ENCODE peak calls at places on chromosomes 12 and 14, in ten cellular contexts. Z, K, E, R, W, G, J, M, U and L are unnamed samples.

GRCh38 chr14:73188501-73188903 is 48.8 kb upstream of the PAPLN start:
- DNase-seq in Z (no peak), K (no peak), E (peak), R (no peak), W (no peak), G (peak), J (no peak), M (no peak), U (no peak), L (no peak)

GRCh38 chr12:57031228-57031670 is 14.9 kb upstream of the TAC3 start:
- DNase-seq in Z (no peak), K (no peak), E (no peak), R (no peak), W (no peak), G (no peak), J (peak), M (no peak), U (no peak), L (no peak)

GRCh38 chr12:39426636-39427245 is 16.2 kb downstream of the KIF21A start:
- DNase-seq in Z (no peak), K (no peak), E (no peak), R (no peak), W (no peak), G (no peak), J (no peak), M (no peak), U (no peak), L (no peak)

GRCh38 chr12:75488553-75488952 is 8.0 kb downstream of the GLIPR1 start:
- DNase-seq in Z (no peak), K (no peak), E (peak), R (no peak), W (no peak), G (no peak), J (peak), M (no peak), U (no peak), L (no peak)

GRCh38 chr12:98743362-98743953 is 98.4 kb downstream of the APAF1 start:
- DNase-seq in Z (no peak), K (no peak), E (peak), R (no peak), W (no peak), G (no peak), J (peak), M (no peak), U (no peak), L (no peak)

GRCh38 chr12:85043829-85044228 is 7.7 kb downstream of the LRRIQ1 start:
- DNase-seq in Z (no peak), K (no peak), E (no peak), R (no peak), W (no peak), G (no peak), J (no peak), M (no peak), U (no peak), L (no peak)

GRCh38 chr14:93115920-93116675 is at the start of gene ITPK1:
- DNase-seq in Z (peak), K (no peak), E (no peak), R (peak), W (peak), G (no peak), J (peak), M (peak), U (peak), L (no peak)

GRCh38 chr12:115697341-115697740 is 580.2 kb downstream of the MED13L start:
- DNase-seq in Z (no peak), K (no peak), E (no peak), R (no peak), W (no peak), G (no peak), J (no peak), M (no peak), U (no peak), L (no peak)

GRCh38 chr12:45634273-45634917 is 95.1 kb upstream of the ARID2 start:
- DNase-seq in Z (no peak), K (no peak), E (no peak), R (no peak), W (no peak), G (no peak), J (no peak), M (no peak), U (no peak), L (no peak)

GRCh38 chr12:46452061-46452615 is 79.6 kb upstream of the SLC38A2 start:
- DNase-seq in Z (no peak), K (no peak), E (no peak), R (no peak), W (no peak), G (no peak), J (peak), M (no peak), U (no peak), L (no peak)

GRCh38 chr14:63130531-63130930 is 73.7 kb upstream of the RHOJ start:
- DNase-seq in Z (no peak), K (no peak), E (no peak), R (no peak), W (no peak), G (no peak), J (no peak), M (no peak), U (no peak), L (no peak)

GRCh38 chr12:98401427-98401826 is 114.0 kb upstream of the TMPO start:
- DNase-seq in Z (no peak), K (no peak), E (no peak), R (no peak), W (no peak), G (no peak), J (no peak), M (no peak), U (no peak), L (no peak)

GRCh38 chr12:10749700-10750384 is 26.7 kb upstream of the YBX3 start:
- DNase-seq in Z (peak), K (peak), E (peak), R (peak), W (peak), G (peak), J (peak), M (no peak), U (peak), L (peak)

GRCh38 chr14:64707661-64708060 is 3.4 kb downstream of the PLEKHG3 start:
- DNase-seq in Z (peak), K (no peak), E (peak), R (no peak), W (no peak), G (peak), J (peak), M (no peak), U (no peak), L (no peak)

GRCh38 chr12:54389139-54389508 is 4.6 kb upstream of the ZNF385A start:
- DNase-seq in Z (no peak), K (no peak), E (no peak), R (no peak), W (no peak), G (no peak), J (no peak), M (no peak), U (no peak), L (no peak)

GRCh38 chr12:128783129-128783574 is 40.6 kb downstream of the SLC15A4 start:
- DNase-seq in Z (no peak), K (no peak), E (peak), R (no peak), W (no peak), G (no peak), J (no peak), M (peak), U (no peak), L (no peak)

GRCh38 chr12:6533653-6534157 is 612 bp upstream of the GAPDH start:
- DNase-seq in Z (peak), K (no peak), E (no peak), R (peak), W (peak), G (peak), J (peak), M (peak), U (peak), L (peak)

GRCh38 chr12:115351513-115352077 is 667.6 kb upstream of the TBX3 start:
- DNase-seq in Z (no peak), K (no peak), E (no peak), R (no peak), W (no peak), G (no peak), J (no peak), M (no peak), U (no peak), L (no peak)

GRCh38 chr12:40726366-40726765 is 34.1 kb downstream of the CNTN1 start:
- DNase-seq in Z (no peak), K (no peak), E (no peak), R (no peak), W (no peak), G (no peak), J (no peak), M (no peak), U (no peak), L (no peak)

GRCh38 chr14:40413146-40413545 is 980.9 kb upstream of the FBXO33 start:
- DNase-seq in Z (no peak), K (no peak), E (no peak), R (no peak), W (no peak), G (no peak), J (no peak), M (no peak), U (no peak), L (no peak)

GRCh38 chr14:93700928-93701327 is 87.4 kb downstream of the PRIMA1 start:
- DNase-seq in Z (no peak), K (no peak), E (no peak), R (no peak), W (no peak), G (no peak), J (no peak), M (no peak), U (no peak), L (no peak)

GRCh38 chr12:46523863-46524770 is 151.5 kb upstream of the SLC38A2 start:
- DNase-seq in Z (no peak), K (no peak), E (peak), R (no peak), W (no peak), G (peak), J (peak), M (no peak), U (no peak), L (no peak)

GRCh38 chr14:31449136-31449535 is 8.2 kb downstream of the DTD2 start:
- DNase-seq in Z (no peak), K (no peak), E (no peak), R (no peak), W (no peak), G (no peak), J (no peak), M (no peak), U (no peak), L (no peak)

GRCh38 chr12:62291888-62292760 is 31.9 kb downstream of the USP15 start:
- DNase-seq in Z (no peak), K (no peak), E (peak), R (no peak), W (no peak), G (no peak), J (peak), M (no peak), U (no peak), L (no peak)

GRCh38 chr12:55876110-55876509 is 33.4 kb upstream of the MMP19 start:
- DNase-seq in Z (no peak), K (no peak), E (no peak), R (no peak), W (no peak), G (no peak), J (no peak), M (no peak), U (no peak), L (no peak)

GRCh38 chr12:2544213-2544612 is 250.6 kb upstream of the FKBP4 start:
- DNase-seq in Z (no peak), K (no peak), E (no peak), R (no peak), W (no peak), G (no peak), J (no peak), M (peak), U (no peak), L (no peak)

GRCh38 chr12:79378496-79378895 is 312.3 kb downstream of the PAWR start:
- DNase-seq in Z (no peak), K (no peak), E (no peak), R (no peak), W (no peak), G (no peak), J (no peak), M (no peak), U (no peak), L (no peak)

GRCh38 chr12:56988207-56988739 is 18.1 kb downstream of the ZBTB39 start:
- DNase-seq in Z (no peak), K (no peak), E (peak), R (no peak), W (peak), G (no peak), J (no peak), M (no peak), U (peak), L (no peak)

GRCh38 chr12:27900920-27901879 is 71.3 kb downstream of the PTHLH start:
- DNase-seq in Z (no peak), K (no peak), E (no peak), R (no peak), W (no peak), G (no peak), J (no peak), M (no peak), U (no peak), L (no peak)

GRCh38 chr14:22854963-22855724 is 16.4 kb upstream of the LRP10 start:
- DNase-seq in Z (no peak), K (no peak), E (no peak), R (no peak), W (no peak), G (no peak), J (peak), M (no peak), U (no peak), L (no peak)

GRCh38 chr14:64942531-64943111 is at the start of gene GPX2:
- DNase-seq in Z (peak), K (no peak), E (no peak), R (peak), W (no peak), G (no peak), J (peak), M (no peak), U (no peak), L (peak)

GRCh38 chr14:105859717-105860614 is 333.6 kb downstream of the TMEM121 start:
- DNase-seq in Z (peak), K (no peak), E (no peak), R (peak), W (no peak), G (no peak), J (no peak), M (peak), U (no peak), L (no peak)

GRCh38 chr12:7015555-7016370 is 2.5 kb downstream of the LPCAT3 start:
- DNase-seq in Z (no peak), K (no peak), E (no peak), R (no peak), W (no peak), G (no peak), J (no peak), M (no peak), U (no peak), L (no peak)

GRCh38 chr14:58549358-58549757 is 88.4 kb upstream of the DACT1 start:
- DNase-seq in Z (no peak), K (no peak), E (no peak), R (no peak), W (no peak), G (no peak), J (no peak), M (no peak), U (no peak), L (no peak)

GRCh38 chr12:101021911-101022388 is 188.1 kb downstream of the SLC5A8 start:
- DNase-seq in Z (no peak), K (no peak), E (peak), R (no peak), W (no peak), G (peak), J (peak), M (no peak), U (no peak), L (no peak)
- H3K27ac ChIP-seq in Z (no peak), K (no peak), E (peak), R (no peak), W (no peak), G (no peak), J (no peak), M (no peak), U (no peak), L (no peak)

GRCh38 chr14:50882932-50883826 is 11.3 kb downstream of the ABHD12B start:
- DNase-seq in Z (no peak), K (no peak), E (no peak), R (peak), W (no peak), G (no peak), J (no peak), M (no peak), U (no peak), L (no peak)

GRCh38 chr14:50887476-50887875 is 15.6 kb downstream of the ABHD12B start:
- DNase-seq in Z (no peak), K (no peak), E (no peak), R (no peak), W (no peak), G (no peak), J (no peak), M (no peak), U (no peak), L (no peak)

DNA sequence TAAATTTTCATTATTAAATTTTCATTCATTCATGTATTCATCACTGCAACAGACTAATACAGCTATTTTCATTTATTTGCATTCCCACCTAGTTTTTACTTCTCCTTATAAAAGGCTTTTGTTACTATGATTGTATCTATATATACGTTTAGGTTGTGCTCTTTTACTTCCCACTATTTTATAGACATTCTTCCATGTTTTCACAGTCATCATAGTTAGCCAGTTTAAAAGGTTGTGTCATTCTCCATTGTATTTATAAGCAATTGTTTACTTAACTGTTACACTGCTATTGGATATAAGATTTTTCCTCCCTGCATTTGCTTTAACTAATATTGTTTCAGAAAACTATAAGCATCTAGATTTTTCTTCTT is 12.0 kb downstream of the ABHD12B start:
- DNase-seq in Z (no peak), K (no peak), E (no peak), R (no peak), W (no peak), G (no peak), J (no peak), M (no peak), U (no peak), L (no peak)
- H3K4me3 ChIP-seq in Z (no peak), K (no peak), E (no peak), R (no peak), W (no peak), G (no peak), J (no peak), M (no peak), U (no peak), L (no peak)

GRCh38 chr12:117513353-117513752 is 151.9 kb upstream of the NOS1 start:
- DNase-seq in Z (peak), K (no peak), E (no peak), R (peak), W (no peak), G (no peak), J (no peak), M (no peak), U (no peak), L (no peak)

GRCh38 chr12:117506333-117506732 is 144.9 kb upstream of the NOS1 start:
- DNase-seq in Z (no peak), K (no peak), E (no peak), R (no peak), W (no peak), G (no peak), J (no peak), M (no peak), U (no peak), L (no peak)

GRCh38 chr12:117514016-117514415 is 152.6 kb upstream of the NOS1 start:
- DNase-seq in Z (peak), K (no peak), E (no peak), R (peak), W (peak), G (no peak), J (no peak), M (no peak), U (no peak), L (no peak)

GRCh38 chr12:117507547-117507946 is 146.1 kb upstream of the NOS1 start:
- DNase-seq in Z (no peak), K (no peak), E (no peak), R (peak), W (no peak), G (no peak), J (no peak), M (no peak), U (no peak), L (no peak)

DNA sequence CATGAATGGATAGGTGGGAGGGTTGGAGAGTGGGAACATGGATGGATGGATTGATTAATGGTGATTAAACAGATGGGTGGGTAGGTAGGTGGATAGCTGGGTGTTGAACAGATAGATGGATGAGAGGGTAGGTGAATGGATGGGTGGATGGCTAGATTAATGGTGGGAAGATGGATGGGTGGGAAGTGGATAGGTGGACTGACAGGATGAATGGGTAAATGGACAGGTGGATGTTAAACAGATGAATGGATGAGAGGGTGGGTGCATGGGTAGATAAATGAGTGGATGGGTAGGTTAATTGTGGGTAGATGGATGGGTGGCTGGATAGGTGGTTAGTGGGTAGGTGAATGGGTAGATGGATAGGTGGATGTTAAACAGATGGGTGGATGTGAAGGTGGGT is 147.0 kb upstream of the NOS1 start:
- DNase-seq in Z (no peak), K (no peak), E (no peak), R (no peak), W (no peak), G (no peak), J (no peak), M (no peak), U (no peak), L (no peak)
- TF ChIP-seq CTCF in Z (no peak), K (no peak), E (no peak), R (no peak), W (no peak), G (no peak), J (no peak), M (no peak), U (no peak), L (no peak)

GRCh38 chr12:108313236-108313608 is 25.9 kb downstream of the CMKLR1 start:
- DNase-seq in Z (no peak), K (no peak), E (no peak), R (no peak), W (no peak), G (no peak), J (no peak), M (no peak), U (no peak), L (no peak)
- H3K27ac ChIP-seq in Z (peak), K (peak), E (no peak), R (peak), W (peak), G (no peak), J (peak), M (peak), U (peak), L (peak)

GRCh38 chr14:28784262-28785021 is 17.9 kb downstream of the FOXG1 start:
- DNase-seq in Z (no peak), K (no peak), E (no peak), R (no peak), W (no peak), G (no peak), J (no peak), M (no peak), U (no peak), L (no peak)
- H3K4me3 ChIP-seq in Z (no peak), K (no peak), E (no peak), R (no peak), W (no peak), G (no peak), J (no peak), M (no peak), U (no peak), L (no peak)

GRCh38 chr14:21852061-21852664 is 178.5 kb upstream of the OR4E1 start:
- DNase-seq in Z (peak), K (no peak), E (peak), R (peak), W (no peak), G (no peak), J (peak), M (no peak), U (no peak), L (no peak)
- TF ChIP-seq CTCF in Z (peak), K (no peak), E (peak), R (no peak), W (peak), G (peak), J (peak), M (peak), U (peak), L (no peak)

GRCh38 chr12:3751151-3752095 is 1.5 kb downstream of the CRACR2A start:
- DNase-seq in Z (no peak), K (no peak), E (no peak), R (no peak), W (no peak), G (no peak), J (no peak), M (no peak), U (no peak), L (no peak)
- H3K27ac ChIP-seq in Z (no peak), K (no peak), E (peak), R (peak), W (no peak), G (no peak), J (no peak), M (peak), U (no peak), L (peak)

GRCh38 chr12:68176252-68176651 is 16.7 kb upstream of the IFNG start:
- DNase-seq in Z (no peak), K (no peak), E (no peak), R (no peak), W (no peak), G (no peak), J (no peak), M (no peak), U (no peak), L (no peak)
- H3K4me3 ChIP-seq in Z (no peak), K (no peak), E (no peak), R (no peak), W (no peak), G (no peak), J (no peak), M (no peak), U (no peak), L (no peak)